ENCODE peak calls at places on chromosome 17, in ten cellular contexts. M is GM12865, H is fibroblast of the conjunctiva, N is amygdala, T is NCI-H2029, D is PC-9, F is M059J, L is mucosa of gallbladder, E is AG08395, C is GM04503. A is an unnamed sample.

GRCh38 chr17:82031885-82032627 is 578 bp downstream of the RAC3 start:
- DNase-seq in L (no peak), N (no peak), F (no peak), D (peak), M (peak), T (peak), E (no peak), C (no peak), H (no peak), A (no peak)

GRCh38 chr17:75670868-75671267 is 3.7 kb downstream of the SAP30BP start:
- DNase-seq in M (no peak), N (no peak), L (no peak), H (no peak), F (no peak), C (no peak), E (no peak), T (no peak), D (no peak), A (no peak)

GRCh38 chr17:28413804-28414203 is 7.8 kb upstream of the SLC46A1 start:
- DNase-seq in H (no peak), C (no peak), D (no peak), M (no peak), N (no peak), F (no peak), E (no peak), T (no peak), L (no peak), A (no peak)

GRCh38 chr17:56699186-56699895 is 105.8 kb downstream of the NOG start:
- DNase-seq in L (peak), F (peak), C (peak), H (peak), N (no peak), T (peak), E (peak), D (peak), M (no peak), A (peak)

GRCh38 chr17:1555618-1556471 is 6.7 kb downstream of the PITPNA start:
- DNase-seq in T (no peak), C (no peak), F (no peak), H (no peak), D (no peak), M (peak), E (no peak), L (no peak), N (no peak), A (no peak)

GRCh38 chr17:78379134-78379497 is 667 bp downstream of the PGS1 start:
- DNase-seq in M (no peak), N (no peak), F (peak), H (no peak), T (no peak), D (no peak), C (no peak), L (no peak), E (peak), A (no peak)

GRCh38 chr17:65489413-65490170 is 71.9 kb downstream of the AXIN2 start:
- DNase-seq in L (no peak), N (no peak), C (no peak), F (no peak), E (no peak), H (no peak), T (no peak), D (no peak), M (no peak), A (no peak)

GRCh38 chr17:75242461-75243042 is 18.9 kb downstream of the GGA3 start:
- DNase-seq in D (no peak), L (no peak), F (no peak), T (no peak), H (no peak), C (no peak), M (no peak), E (no peak), N (no peak), A (no peak)

GRCh38 chr17:69047368-69048263 is 13.1 kb downstream of the ABCA9 start:
- DNase-seq in E (peak), D (peak), N (no peak), H (no peak), F (no peak), M (no peak), L (peak), T (no peak), C (peak), A (no peak)

GRCh38 chr17:44362056-44362355 is 1.6 kb downstream of the FAM171A2 start:
- DNase-seq in F (no peak), L (no peak), E (no peak), C (no peak), D (no peak), T (no peak), H (no peak), N (no peak), M (no peak), A (no peak)

GRCh38 chr17:3989156-3989886 is 25.1 kb upstream of the ATP2A3 start:
- DNase-seq in M (no peak), L (no peak), D (no peak), N (no peak), F (no peak), C (no peak), H (no peak), E (no peak), T (no peak), A (no peak)

A was measured in COLO829.